ENCODE peak calls at places on chromosomes 16 and 17, in nine cellular contexts. I is GM23248, G is SK-N-SH, C is hepatocyte, J is OCI-LY7, U is PC-3, K is neural progenitor cell, T is MM.1S, M is HCT116. Z is an unnamed sample. For H3K4me1, the result is how much of the 10 kb centered on the place peaks cover.

GRCh38 chr17:50513501-50513900 is 5.3 kb downstream of the MYCBPAP start:
- DNase-seq in I (no peak), G (no peak), C (no peak), J (no peak), U (no peak), K (no peak), T (no peak), M (no peak), Z (no peak)

GRCh38 chr17:39730095-39730921 is at the start of gene MIEN1:
- DNase-seq in I (peak), G (peak), C (peak), J (peak), U (peak), K (peak), T (peak), M (peak), Z (peak)

GRCh38 chr16:27802664-27803450 is 252.9 kb downstream of the KATNIP start:
- DNase-seq in I (no peak), G (no peak), C (no peak), J (no peak), U (no peak), K (no peak), T (no peak), M (no peak), Z (no peak)

GRCh38 chr16:7338826-7339225 is 6.2 kb downstream of the RBFOX1 start:
- DNase-seq in I (no peak), G (no peak), C (no peak), J (no peak), U (no peak), K (no peak), T (no peak), M (no peak), Z (no peak)

GRCh38 chr17:82503728-82504308 is 15.7 kb upstream of the FOXK2 start:
- DNase-seq in I (no peak), G (no peak), C (no peak), J (no peak), U (no peak), K (no peak), T (no peak), M (no peak), Z (no peak)

GRCh38 chr17:17214646-17215436 is 8.7 kb upstream of the PLD6 start:
- DNase-seq in I (no peak), G (no peak), C (no peak), J (no peak), U (no peak), K (no peak), T (no peak), M (no peak), Z (no peak)

GRCh38 chr16:4679156-4679853 is 14.1 kb upstream of the NUDT16L1 start:
- DNase-seq in I (no peak), G (peak), C (no peak), J (no peak), U (no peak), K (no peak), T (no peak), M (no peak), Z (no peak)

GRCh38 chr16:61829631-61830030 is 206.6 kb downstream of the CDH8 start:
- DNase-seq in I (no peak), G (no peak), C (no peak), J (no peak), U (no peak), K (peak), T (no peak), M (no peak), Z (no peak)

GRCh38 chr17:63542942-63543821 is 7.1 kb upstream of the DCAF7 start:
- DNase-seq in I (no peak), G (peak), C (peak), J (no peak), U (no peak), K (no peak), T (no peak), M (no peak), Z (peak)

GRCh38 chr17:79831367-79832210 is 7.7 kb downstream of the CBX4 start:
- DNase-seq in I (no peak), G (peak), C (peak), J (no peak), U (no peak), K (peak), T (no peak), M (no peak), Z (peak)

GRCh38 chr17:75909812-75910274 is 5.2 kb upstream of the MRPL38 start:
- DNase-seq in I (peak), G (peak), C (no peak), J (no peak), U (no peak), K (no peak), T (no peak), M (no peak), Z (no peak)

GRCh38 chr17:75904749-75905521 is at the start of gene MRPL38:
- DNase-seq in I (peak), G (peak), C (peak), J (peak), U (peak), K (peak), T (peak), M (peak), Z (peak)

GRCh38 chr17:75909051-75909811 is 4.5 kb upstream of the MRPL38 start:
- DNase-seq in I (no peak), G (no peak), C (no peak), J (peak), U (no peak), K (no peak), T (peak), M (no peak), Z (no peak)

GRCh38 chr17:75908201-75908600 is 3.5 kb upstream of the MRPL38 start:
- DNase-seq in I (peak), G (no peak), C (no peak), J (no peak), U (no peak), K (no peak), T (no peak), M (no peak), Z (no peak)

DNA sequence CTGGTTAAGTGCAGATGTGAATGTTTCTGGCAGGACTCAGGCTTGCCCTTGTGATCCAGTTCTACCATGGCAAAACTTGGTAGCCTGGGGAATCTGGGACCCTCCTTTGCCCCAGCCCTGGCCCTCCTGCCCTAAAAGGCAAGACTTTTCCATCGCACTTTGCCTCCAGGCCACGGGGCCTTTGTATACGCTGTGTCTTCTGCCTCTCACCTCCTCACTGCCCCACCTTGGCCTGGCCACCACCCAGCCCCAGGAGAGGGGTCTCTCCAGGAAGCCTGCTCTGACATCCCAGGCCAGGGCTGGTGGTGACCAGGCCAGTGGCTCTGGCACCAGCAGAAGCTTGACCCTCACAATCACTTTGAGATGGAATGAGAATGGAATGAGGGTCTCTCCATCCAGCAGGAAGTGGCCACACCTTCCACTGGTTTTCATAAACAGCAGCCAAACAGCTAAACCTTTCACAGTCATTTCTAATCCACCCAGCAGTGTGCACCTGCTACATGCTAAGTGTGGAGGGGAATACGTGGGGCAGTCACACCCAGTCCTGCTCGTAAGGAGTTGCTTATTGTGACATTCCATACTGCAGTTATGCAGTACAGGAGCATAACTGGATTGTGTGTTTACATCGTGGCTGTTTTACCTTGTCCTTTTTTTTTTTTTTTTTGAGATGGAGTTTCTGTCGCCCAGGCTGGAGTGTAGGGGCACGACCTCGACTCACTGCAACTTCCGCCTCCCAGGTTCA is 1.6 kb upstream of the MRPL38 start:
- DNase-seq in I (no peak), G (no peak), C (no peak), J (peak), U (no peak), K (no peak), T (no peak), M (no peak), Z (no peak)
- H3K4me1 ChIP-seq in I (under half), G (under half), C (under half), J (under half), U (under half), K (under half), T (under half), M (under half), Z (under half)

GRCh38 chr16:48605518-48606110 is 4.4 kb downstream of the N4BP1 start:
- DNase-seq in I (peak), G (no peak), C (no peak), J (no peak), U (no peak), K (no peak), T (no peak), M (no peak), Z (no peak)
- TF ChIP-seq EZH2phosphoT487 in I (no peak), G (no peak), C (no peak), J (no peak), U (no peak), K (no peak), T (no peak), M (no peak), Z (no peak)

GRCh38 chr17:3972281-3972731 is 8.1 kb upstream of the ATP2A3 start:
- DNase-seq in I (no peak), G (no peak), C (no peak), J (no peak), U (no peak), K (no peak), T (no peak), M (no peak), Z (no peak)

GRCh38 chr17:3972931-3973330 is 8.7 kb upstream of the ATP2A3 start:
- DNase-seq in I (no peak), G (peak), C (no peak), J (no peak), U (no peak), K (no peak), T (no peak), M (no peak), Z (no peak)

GRCh38 chr17:3973498-3974137 is 9.4 kb upstream of the ATP2A3 start:
- DNase-seq in I (no peak), G (peak), C (no peak), J (no peak), U (no peak), K (no peak), T (no peak), M (no peak), Z (no peak)

GRCh38 chr17:3974980-3975379 is 10.7 kb upstream of the ATP2A3 start:
- DNase-seq in I (no peak), G (no peak), C (no peak), J (no peak), U (no peak), K (no peak), T (no peak), M (no peak), Z (no peak)

GRCh38 chr17:3974138-3974687 is 10.0 kb upstream of the ATP2A3 start:
- DNase-seq in I (no peak), G (peak), C (no peak), J (no peak), U (no peak), K (no peak), T (no peak), M (no peak), Z (no peak)
- H3K27ac ChIP-seq in I (no peak), G (no peak), C (no peak), J (no peak), U (no peak), K (no peak), T (no peak), M (no peak), Z (no peak)

DNA sequence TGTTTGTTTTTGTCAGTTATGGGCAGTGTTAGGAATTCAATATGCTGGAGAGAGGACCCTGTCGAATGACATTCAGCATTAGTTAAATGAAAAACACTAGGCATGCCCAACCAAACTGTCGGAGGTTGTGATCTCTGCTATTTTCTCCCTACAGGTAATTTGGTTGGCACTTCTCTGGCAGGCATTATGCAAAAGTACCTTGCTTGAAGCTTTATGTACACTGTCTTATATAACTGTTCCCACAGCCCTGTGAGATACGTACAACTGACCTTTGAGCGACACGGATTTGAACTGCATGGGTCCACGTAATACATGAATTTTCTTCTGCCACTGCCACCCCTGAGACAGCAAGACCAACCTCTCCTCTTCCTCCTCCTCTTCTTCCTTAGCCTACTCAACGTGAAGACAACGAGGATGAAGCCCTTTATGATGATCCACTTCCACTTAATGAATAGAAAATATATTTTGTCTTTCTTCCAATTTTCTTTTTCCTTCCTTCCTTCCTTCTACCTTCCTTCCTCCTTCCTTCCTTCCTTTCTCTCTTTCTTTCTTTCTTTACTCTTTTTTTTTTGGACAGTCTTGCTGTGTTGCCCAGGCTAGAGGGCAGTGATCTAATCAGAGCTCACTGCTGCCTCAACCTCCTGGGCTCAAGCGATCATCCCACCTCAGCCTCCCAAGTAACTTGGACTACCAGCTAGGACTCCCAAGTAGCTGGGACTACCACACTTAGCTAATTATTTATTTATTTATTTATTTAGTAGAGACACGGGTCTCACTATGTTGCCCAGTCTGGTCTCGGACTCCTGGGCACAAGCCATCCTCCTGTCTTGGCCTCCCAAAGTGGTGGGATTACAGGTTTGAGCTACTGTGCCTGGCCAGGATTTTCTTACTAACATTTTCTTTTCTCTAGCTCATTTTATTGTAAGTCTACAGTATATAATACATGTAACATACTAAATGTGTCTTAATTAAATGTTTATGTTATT is 77.3 kb downstream of the WIPI1 start:
- DNase-seq in I (no peak), G (no peak), C (no peak), J (no peak), U (no peak), K (no peak), T (no peak), M (no peak), Z (no peak)
- H3K4me1 ChIP-seq in I (half or more), G (under half), C (under half), J (under half), U (half or more), K (under half), T (under half), M (half or more), Z (under half)

DNA sequence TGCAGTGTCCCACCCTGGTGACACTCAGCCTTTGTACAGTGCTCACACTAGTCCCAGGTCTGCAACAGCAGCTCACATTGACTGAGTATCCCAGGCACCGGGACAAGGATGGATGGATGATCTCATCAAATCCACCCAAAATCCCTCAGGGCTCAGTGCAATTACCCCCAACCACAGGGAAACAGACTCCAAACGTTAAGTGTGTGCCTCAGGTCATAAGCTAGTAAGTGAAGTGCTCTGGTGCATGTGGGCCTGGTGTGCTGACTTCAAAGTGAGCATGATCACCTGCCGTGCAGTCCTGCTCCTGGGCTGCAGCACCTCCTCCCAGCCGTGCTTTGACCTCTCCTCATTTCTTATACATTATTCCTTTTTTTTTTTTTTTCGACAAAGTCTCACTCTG is 31.2 kb upstream of the CD300E start:
- DNase-seq in I (no peak), G (peak), C (no peak), J (no peak), U (no peak), K (no peak), T (no peak), M (no peak), Z (no peak)
- TF ChIP-seq EZH2phosphoT487 in I (no peak), G (no peak), C (no peak), J (no peak), U (no peak), K (no peak), T (no peak), M (no peak), Z (no peak)

GRCh38 chr17:27984404-27984803 is 58.1 kb upstream of the NLK start:
- DNase-seq in I (no peak), G (no peak), C (no peak), J (no peak), U (no peak), K (no peak), T (no peak), M (no peak), Z (no peak)
- H3K27ac ChIP-seq in I (no peak), G (no peak), C (no peak), J (no peak), U (no peak), K (no peak), T (no peak), M (no peak), Z (no peak)

DNA sequence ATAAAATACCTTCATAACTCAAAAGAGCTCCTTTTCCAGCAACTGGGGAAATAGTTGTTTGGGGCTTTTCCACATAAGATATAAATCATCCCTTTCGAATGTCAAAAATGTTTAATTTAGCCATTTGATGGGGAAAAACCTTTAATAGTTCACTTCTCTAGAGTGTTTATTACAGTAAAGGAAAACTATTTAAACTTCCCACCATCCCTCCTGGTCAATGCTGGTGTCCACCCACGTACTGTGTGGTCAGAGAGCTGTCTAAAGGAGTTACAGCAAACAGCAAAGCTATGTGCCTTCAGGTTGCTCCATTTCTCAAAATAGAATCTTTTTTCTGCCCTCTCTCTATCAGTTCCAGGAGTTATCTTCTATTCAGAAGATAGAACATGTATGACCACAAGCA is 33.5 kb downstream of the KANSL1 start:
- DNase-seq in I (peak), G (no peak), C (no peak), J (no peak), U (no peak), K (no peak), T (no peak), M (no peak), Z (no peak)
- H3K4me1 ChIP-seq in I (half or more), G (under half), C (under half), J (half or more), U (under half), K (under half), T (under half), M (under half), Z (half or more)

GRCh38 chr16:16107839-16108238 is 115.5 kb downstream of the ABCC6 start:
- DNase-seq in I (no peak), G (no peak), C (no peak), J (no peak), U (no peak), K (no peak), T (no peak), M (no peak), Z (no peak)
- TF ChIP-seq EZH2phosphoT487 in I (no peak), G (no peak), C (no peak), J (no peak), U (no peak), K (no peak), T (no peak), M (no peak), Z (no peak)

DNA sequence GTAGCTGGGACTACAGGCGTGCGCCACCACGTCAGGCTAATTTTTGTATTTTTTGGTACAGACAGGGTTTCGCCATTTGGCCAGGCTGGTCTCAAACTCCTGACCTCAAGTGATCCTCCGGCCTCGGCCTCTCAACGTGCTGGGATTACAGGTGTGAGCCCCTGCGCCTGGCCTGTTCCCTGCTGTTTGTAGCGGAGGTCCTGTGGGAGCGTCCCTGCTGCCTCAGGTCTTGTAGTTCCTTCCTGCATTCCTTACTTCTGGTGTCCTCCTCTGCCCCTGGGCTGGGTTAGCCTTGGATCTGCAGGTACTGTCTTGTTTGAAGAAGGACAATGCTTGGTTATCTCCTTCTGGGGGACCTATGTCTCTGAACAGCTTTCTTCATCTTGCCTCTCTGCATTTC is 23.6 kb upstream of the G6PC1 start:
- DNase-seq in I (no peak), G (no peak), C (no peak), J (no peak), U (no peak), K (no peak), T (no peak), M (no peak), Z (no peak)
- H3K27ac ChIP-seq in I (no peak), G (no peak), C (no peak), J (no peak), U (no peak), K (no peak), T (no peak), M (no peak), Z (no peak)

GRCh38 chr17:3890893-3891219 is 2.0 kb downstream of the CAMKK1 start:
- DNase-seq in I (no peak), G (no peak), C (no peak), J (no peak), U (no peak), K (no peak), T (no peak), M (no peak), Z (no peak)

GRCh38 chr17:3889613-3890012 is 3.2 kb downstream of the CAMKK1 start:
- DNase-seq in I (no peak), G (no peak), C (no peak), J (no peak), U (no peak), K (no peak), T (no peak), M (no peak), Z (no peak)

GRCh38 chr17:3888343-3889171 is 4.3 kb downstream of the CAMKK1 start:
- DNase-seq in I (peak), G (no peak), C (peak), J (no peak), U (peak), K (peak), T (no peak), M (peak), Z (peak)

GRCh38 chr17:3891626-3892094 is 1.2 kb downstream of the CAMKK1 start:
- DNase-seq in I (peak), G (no peak), C (no peak), J (no peak), U (peak), K (no peak), T (no peak), M (no peak), Z (peak)

GRCh38 chr17:3890082-3890892 is 2.6 kb downstream of the CAMKK1 start:
- DNase-seq in I (peak), G (peak), C (peak), J (no peak), U (peak), K (no peak), T (no peak), M (peak), Z (no peak)
- H3K4me1 ChIP-seq in I (under half), G (under half), C (under half), J (under half), U (half or more), K (under half), T (under half), M (half or more), Z (under half)

Z was measured in GM23338.